ENCODE peak calls at places on chromosomes 3 and 15, in four cellular contexts. J is activated CD8-positive, alpha-beta memory T cell treated with anti-CD3 and anti-CD28 coated beads, Interleukin-2, amount 10 ng/mL, durations not matched to agents 7 days and 5 days; M is activated naive CD8-positive, alpha-beta T cell treated with anti-CD3 and anti-CD28 coated beads, Interleukin-2, amount 10 ng/mL, durations not matched to agents 7 days and 5 days; Q is HepG2. O is an unnamed sample.

GRCh38 chr3:126053513-126053912 is 30.4 kb downstream of the SLC41A3 start:
- ATAC-seq in J (no peak), M (no peak), Q (no peak), O (peak)

GRCh38 chr3:196596355-196596754 is 27.9 kb downstream of the FBXO45 start:
- ATAC-seq in J (peak), M (no peak), Q (peak), O (no peak)

GRCh38 chr3:159950156-159950898 is 38.3 kb upstream of the IL12A start:
- ATAC-seq in J (no peak), M (no peak), Q (no peak), O (no peak)

GRCh38 chr15:94174399-94174802 is 57.0 kb upstream of the MCTP2 start:
- ATAC-seq in J (peak), M (peak), Q (no peak), O (peak)

GRCh38 chr3:47365213-47366153 is 15.3 kb upstream of the PTPN23 start:
- ATAC-seq in J (no peak), M (no peak), Q (no peak), O (no peak)

GRCh38 chr15:57213783-57214366 is 162.4 kb upstream of the CGNL1 start:
- ATAC-seq in J (peak), M (no peak), Q (peak), O (no peak)

GRCh38 chr3:152205097-152205593 is 63.6 kb upstream of the MBNL1 start:
- ATAC-seq in J (peak), M (peak), Q (no peak), O (no peak)

GRCh38 chr3:125959317-125960065 is 9.5 kb upstream of the ROPN1B start:
- ATAC-seq in J (no peak), M (no peak), Q (peak), O (no peak)

GRCh38 chr3:71243230-71243629 is 340.3 kb downstream of the FOXP1 start:
- ATAC-seq in J (no peak), M (no peak), Q (no peak), O (no peak)

GRCh38 chr3:136490646-136491405 is 240.7 kb downstream of the PCCB start:
- ATAC-seq in J (no peak), M (no peak), Q (no peak), O (no peak)

GRCh38 chr3:123657578-123657977 is 72.7 kb upstream of the HACD2 start:
- ATAC-seq in J (no peak), M (no peak), Q (no peak), O (no peak)

GRCh38 chr3:30357897-30358296 is 248.5 kb upstream of the TGFBR2 start:
- ATAC-seq in J (no peak), M (no peak), Q (no peak), O (no peak)

GRCh38 chr15:57495554-57496235 is 96.0 kb upstream of the MYZAP start:
- ATAC-seq in J (no peak), M (no peak), Q (no peak), O (no peak)

GRCh38 chr15:74725241-74725774 is at the start of gene CYP1A1:
- ATAC-seq in J (peak), M (no peak), Q (peak), O (peak)

GRCh38 chr3:111087924-111088469 is 16.4 kb downstream of the NECTIN3 start:
- ATAC-seq in J (no peak), M (no peak), Q (no peak), O (no peak)

O was measured in activated T-helper 17 cell treated with anti-CD3 and anti-CD28 coated beads, Interleukin-2, amount 50 U/mL, for 72 hours.